ENCODE peak calls at places on chromosomes 6 and 20, in five cellular contexts. V is CD8-positive, alpha-beta memory T cell; D is ascending aorta; U is pancreas; T is PC-3. L is an unnamed sample.

GRCh38 chr6:15523679-15524630 is 138.9 kb downstream of the DTNBP1 start:
- DNase-seq in V (no peak), D (no peak), U (no peak), T (no peak), L (no peak)

GRCh38 chr20:21360686-21361085 is 36.6 kb downstream of the NKX2-4 start:
- DNase-seq in V (no peak), D (no peak), U (no peak), T (no peak), L (no peak)

GRCh38 chr6:125114248-125114858 is 39.2 kb upstream of the TPD52L1 start:
- DNase-seq in V (no peak), D (no peak), U (peak; percentile 33), T (peak; percentile 74), L (no peak)

GRCh38 chr20:40953856-40954255 is 74.8 kb upstream of the TOP1 start:
- DNase-seq in V (no peak), D (no peak), U (no peak), T (no peak), L (peak; percentile 3)

GRCh38 chr6:157393667-157394329 is 12.8 kb downstream of the ZDHHC14 start:
- DNase-seq in V (no peak), D (no peak), U (no peak), T (no peak), L (no peak)

GRCh38 chr6:16243055-16243454 is 4.7 kb downstream of the GMPR start:
- DNase-seq in V (no peak), D (peak; percentile 28), U (no peak), T (peak; percentile 94), L (no peak)

GRCh38 chr6:139765825-139766285 is 391.4 kb upstream of the CITED2 start:
- DNase-seq in V (no peak), D (no peak), U (no peak), T (peak; percentile 79), L (no peak)

GRCh38 chr6:36733300-36733699 is 35.7 kb downstream of the RAB44 start:
- DNase-seq in V (no peak), D (no peak), U (no peak), T (no peak), L (no peak)

GRCh38 chr6:42694586-42694985 is 27.8 kb downstream of the PRPH2 start:
- DNase-seq in V (no peak), D (no peak), U (no peak), T (no peak), L (no peak)

GRCh38 chr20:12970372-12970821 is 38.4 kb upstream of the SPTLC3 start:
- DNase-seq in V (no peak), D (no peak), U (no peak), T (peak; percentile 84), L (no peak)

GRCh38 chr20:38880952-38881735 is 45.1 kb upstream of the FAM83D start:
- DNase-seq in V (peak; percentile 48), D (no peak), U (no peak), T (no peak), L (no peak)

GRCh38 chr6:130009148-130009547 is 9.2 kb upstream of the L3MBTL3 start:
- DNase-seq in V (no peak), D (no peak), U (no peak), T (no peak), L (no peak)

GRCh38 chr6:20833881-20834515 is 299.7 kb downstream of the CDKAL1 start:
- DNase-seq in V (no peak), D (no peak), U (no peak), T (no peak), L (peak; percentile 5)

GRCh38 chr6:133610271-133610840 is 278.6 kb upstream of the TCF21 start:
- DNase-seq in V (no peak), D (no peak), U (no peak), T (peak; percentile 33), L (no peak)

GRCh38 chr20:44448753-44449546 is 26.7 kb upstream of the TTPAL start:
- DNase-seq in V (no peak), D (no peak), U (no peak), T (peak; percentile 28), L (no peak)

GRCh38 chr6:25388776-25389175 is 109.6 kb downstream of the CARMIL1 start:
- DNase-seq in V (no peak), D (no peak), U (no peak), T (no peak), L (no peak)

GRCh38 chr6:27297857-27298730 is 14.0 kb downstream of the POM121L2 start:
- DNase-seq in V (no peak), D (no peak), U (no peak), T (peak; percentile 91), L (no peak)

GRCh38 chr20:34581341-34582189 is 23.0 kb downstream of the MAP1LC3A start:
- DNase-seq in V (no peak), D (no peak), U (no peak), T (peak; percentile 13), L (no peak)

GRCh38 chr6:102660288-102660687 is 1266.8 kb downstream of the GRIK2 start:
- DNase-seq in V (no peak), D (no peak), U (no peak), T (no peak), L (no peak)

GRCh38 chr6:99613398-99613704 is 6.7 kb downstream of the PRDM13 start:
- DNase-seq in V (no peak), D (no peak), U (peak; percentile 34), T (no peak), L (peak; percentile 43)

GRCh38 chr6:34223381-34223963 is 13.2 kb upstream of the HMGA1 start:
- DNase-seq in V (peak; percentile 54), D (no peak), U (no peak), T (no peak), L (no peak)

GRCh38 chr6:39426057-39426592 is 103.6 kb upstream of the KCNK16 start:
- DNase-seq in V (no peak), D (no peak), U (no peak), T (peak; percentile 62), L (no peak)

GRCh38 chr20:59402697-59403096 is 102.3 kb downstream of the EDN3 start:
- DNase-seq in V (peak; percentile 21), D (no peak), U (no peak), T (peak; percentile 20), L (peak; percentile 38)

GRCh38 chr6:109322825-109323580 is 59.3 kb downstream of the CD164 start:
- DNase-seq in V (no peak), D (peak; percentile 13), U (no peak), T (no peak), L (no peak)

GRCh38 chr6:22361576-22361975 is 64.7 kb upstream of the PRL start:
- DNase-seq in V (no peak), D (no peak), U (no peak), T (no peak), L (no peak)

GRCh38 chr6:38155144-38155543 is 335.6 kb downstream of the ZFAND3 start:
- DNase-seq in V (no peak), D (no peak), U (no peak), T (no peak), L (no peak)

GRCh38 chr20:1802385-1803215 is 92.6 kb upstream of the SIRPA start:
- DNase-seq in V (no peak), D (no peak), U (no peak), T (peak; percentile 70), L (peak; percentile 14)

GRCh38 chr20:12207875-12208274 is 290.2 kb downstream of the BTBD3 start:
- DNase-seq in V (no peak), D (no peak), U (no peak), T (peak; percentile 82), L (no peak)

GRCh38 chr20:2816583-2817340 is 598 bp downstream of the TMEM239 start:
- DNase-seq in V (peak; percentile 36), D (no peak), U (no peak), T (no peak), L (no peak)

GRCh38 chr20:64037199-64037497 is 1.2 kb downstream of the C20orf204 start:
- DNase-seq in V (no peak), D (no peak), U (peak; percentile 38), T (no peak), L (no peak)
- H3K27me3 ChIP-seq in V (no peaks in the 10 kb centered on the region), D (peaks cover 27% of the 10 kb centered on the region), U (no peaks in the 10 kb centered on the region), T (no peaks in the 10 kb centered on the region), L (no peaks in the 10 kb centered on the region)

DNA sequence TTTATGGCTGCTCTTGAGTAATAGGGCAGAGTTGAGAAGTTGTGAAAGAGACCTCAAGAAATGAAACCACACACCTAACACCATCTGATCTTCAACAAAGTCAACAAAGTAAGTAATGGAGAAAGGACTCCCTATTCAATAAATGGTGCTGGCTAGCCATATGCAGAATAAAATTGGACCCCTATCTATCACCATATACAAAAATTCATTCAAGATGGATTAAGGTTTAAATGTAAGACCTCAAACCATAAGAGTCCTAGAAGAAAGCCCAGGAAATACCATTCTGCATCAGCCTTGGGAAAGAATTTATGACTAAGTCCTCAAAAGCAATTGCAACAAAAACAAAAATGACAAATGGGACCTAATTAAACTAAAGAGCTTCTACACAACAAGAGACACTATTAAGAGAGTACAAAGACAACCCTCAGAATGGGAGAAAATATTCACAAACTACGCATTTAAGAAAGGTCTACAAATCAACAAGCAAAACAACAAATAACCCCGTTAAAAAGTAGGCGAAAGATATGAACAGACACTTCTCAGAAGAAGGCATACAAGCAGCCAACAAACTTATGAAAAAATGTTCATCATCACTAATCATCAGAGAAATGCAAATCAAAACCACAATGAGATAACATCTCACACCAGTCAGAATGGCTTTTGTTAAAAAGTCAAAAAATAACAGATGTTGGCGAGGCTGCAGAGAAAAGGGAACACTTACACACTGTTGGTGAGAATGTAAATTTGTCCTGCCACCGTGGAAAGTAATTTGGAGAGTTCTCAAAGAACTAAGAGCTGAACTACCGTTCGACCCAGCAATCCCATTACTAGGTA is 4.0 kb downstream of the MAP3K5 start:
- DNase-seq in V (no peak), D (no peak), U (no peak), T (peak; percentile 58), L (peak; percentile 29)
- H3K4me1 ChIP-seq in V (peaks cover 76% of the 10 kb centered on the region), D (peaks cover 18% of the 10 kb centered on the region), U (peaks cover 40% of the 10 kb centered on the region), T (peaks cover 26% of the 10 kb centered on the region), L (peaks cover 58% of the 10 kb centered on the region)

DNA sequence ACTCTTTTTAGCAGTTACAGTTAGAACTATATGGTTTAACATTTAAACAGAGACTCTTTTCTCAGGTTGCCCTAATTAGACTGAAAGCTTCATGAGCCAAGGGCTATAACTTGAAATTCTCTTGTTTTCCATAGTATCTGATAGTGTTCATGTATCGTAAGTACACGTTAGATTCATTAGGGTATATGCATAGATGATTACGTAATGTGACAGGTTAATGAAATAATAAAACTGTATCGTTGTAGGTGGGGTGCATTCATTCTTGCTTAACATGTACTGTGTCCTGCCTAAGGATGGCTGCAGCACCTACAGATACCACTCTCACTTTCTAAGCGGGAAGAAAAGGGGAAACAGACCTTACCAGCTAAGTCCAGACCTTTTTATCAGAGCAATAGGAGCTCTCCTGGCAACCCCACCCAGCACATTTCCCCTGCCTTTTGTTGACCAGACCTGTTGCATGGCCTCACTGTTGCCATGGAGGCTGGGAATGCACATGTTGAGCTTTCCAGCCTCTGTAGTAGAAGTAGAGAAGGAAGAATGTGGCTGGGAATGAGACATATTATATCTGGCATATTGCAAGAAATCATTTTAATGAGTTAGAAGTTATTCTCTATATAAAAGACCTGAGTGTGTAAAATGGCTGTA is 83.0 kb downstream of the MAP3K4 start:
- DNase-seq in V (no peak), D (no peak), U (no peak), T (no peak), L (no peak)
- H3K27ac ChIP-seq in V (no peak overlapping the region), D (no peak overlapping the region), U (no peak overlapping the region), T (no peak overlapping the region), L (no peak overlapping the region)

GRCh38 chr6:84768442-84769174 is 4.2 kb upstream of the TBX18 start:
- DNase-seq in V (no peak), D (no peak), U (no peak), T (no peak), L (no peak)

GRCh38 chr6:84769247-84769646 is 4.8 kb upstream of the TBX18 start:
- DNase-seq in V (no peak), D (no peak), U (no peak), T (no peak), L (no peak)

GRCh38 chr6:84766796-84767590 is 2.6 kb upstream of the TBX18 start:
- DNase-seq in V (no peak), D (no peak), U (no peak), T (no peak), L (no peak)

GRCh38 chr6:84766118-84766683 is 1.8 kb upstream of the TBX18 start:
- DNase-seq in V (no peak), D (no peak), U (no peak), T (no peak), L (no peak)

GRCh38 chr6:84767591-84768201 is 3.3 kb upstream of the TBX18 start:
- DNase-seq in V (no peak), D (no peak), U (no peak), T (no peak), L (no peak)
- H3K27me3 ChIP-seq in V (peaks cover 16% of the 10 kb centered on the region), D (no peaks in the 10 kb centered on the region), U (peaks cover 95% of the 10 kb centered on the region), T (peaks cover 84% of the 10 kb centered on the region), L (peaks cover 2% of the 10 kb centered on the region)

L was measured in naive thymus-derived CD4-positive, alpha-beta T cell.